ENCODE peak calls at places on chromosomes 1 and 21, in ten cellular contexts. N is heart left ventricle; C is activated CD8-positive, alpha-beta memory T cell treated with anti-CD3 and anti-CD28 coated beads, Interleukin-2, amount 50 U/mL, for 48 hours; E is A172; J is A549; V is psoas muscle; I is stomach; U is NCI-H82; A is mammary epithelial cell; S is stimulated activated CD4-positive, alpha-beta T cell treated with anti-CD3 and anti-CD28 coated beads, TNF-alpha, amount 100 ng/mL, for 4 hours. T is an unnamed sample.

GRCh38 chr1:148162363-148162762 is 10.3 kb upstream of the NBPF11 start:
- DNase-seq in C (no peak), U (no peak), N (no peak), E (no peak), V (peak; percentile 41), J (no peak), A (no peak), I (no peak), S (no peak), T (no peak)

GRCh38 chr21:42798106-42798505 is 81.2 kb downstream of the WDR4 start:
- DNase-seq in A (no peak), E (no peak), C (no peak), I (no peak), N (no peak), U (no peak), S (no peak), V (no peak), J (no peak), T (no peak)

GRCh38 chr1:156471496-156472490 is 28.8 kb downstream of the MEF2D start:
- DNase-seq in S (no peak), V (peak; percentile 85), A (no peak), J (peak; percentile 50), I (peak; percentile 98), N (peak; percentile 89), E (no peak), U (no peak), C (no peak), T (no peak)

GRCh38 chr1:186683637-186684410 is 3.6 kb upstream of the PTGS2 start:
- DNase-seq in I (no peak), N (no peak), V (no peak), C (no peak), J (no peak), S (no peak), U (no peak), E (no peak), A (no peak), T (no peak)

GRCh38 chr1:115348636-115349035 is 10.6 kb upstream of the NGF start:
- DNase-seq in I (no peak), U (no peak), V (no peak), A (no peak), J (no peak), N (no peak), S (no peak), E (no peak), C (no peak), T (no peak)

GRCh38 chr21:27269646-27270045 is 302.8 kb upstream of the ADAMTS5 start:
- DNase-seq in U (no peak), C (no peak), V (no peak), S (no peak), I (no peak), J (no peak), A (peak; percentile 89), N (no peak), E (peak; percentile 85), T (no peak)

GRCh38 chr1:43931711-43932660 is 1.6 kb upstream of the ARTN start:
- DNase-seq in U (no peak), J (no peak), A (no peak), I (no peak), N (no peak), E (no peak), S (no peak), C (no peak), V (no peak), T (no peak)

GRCh38 chr1:201730611-201731010 is 98.3 kb upstream of the IPO9 start:
- DNase-seq in I (no peak), E (no peak), V (no peak), J (no peak), N (no peak), S (no peak), C (no peak), U (no peak), A (no peak), T (no peak)

GRCh38 chr1:31549807-31550620 is 26.3 kb upstream of the TINAGL1 start:
- DNase-seq in N (no peak), V (no peak), U (no peak), J (no peak), S (no peak), E (no peak), A (peak; percentile 61), I (no peak), C (no peak), T (no peak)

GRCh38 chr1:229027158-229027557 is 243.8 kb upstream of the RAB4A start:
- DNase-seq in I (no peak), C (no peak), A (no peak), S (no peak), J (no peak), V (no peak), U (peak; percentile 54), E (no peak), N (no peak), T (no peak)

GRCh38 chr1:44849575-44850132 is 6.6 kb upstream of the PTCH2 start:
- DNase-seq in U (no peak), A (peak; percentile 82), E (no peak), C (no peak), S (no peak), I (no peak), V (no peak), J (no peak), N (no peak), T (no peak)

GRCh38 chr1:5847013-5847654 is 145.1 kb downstream of the NPHP4 start:
- DNase-seq in U (no peak), J (no peak), V (no peak), I (no peak), A (no peak), C (no peak), S (no peak), E (no peak), N (no peak), T (no peak)